ENCODE peak calls at places on chromosomes 2 and 18, in four cellular contexts. M is body of pancreas, U is Karpas-422, B is GM13976. C is an unnamed sample.

GRCh38 chr2:162934191-162934590 is 95.6 kb upstream of the KCNH7 start:
- DNase-seq in M (no peak), U (no peak), B (no peak), C (no peak)

GRCh38 chr18:5584751-5585417 is 41.1 kb upstream of the EPB41L3 start:
- DNase-seq in M (no peak), U (no peak), B (no peak), C (no peak)

GRCh38 chr2:197281421-197281820 is 29.2 kb downstream of the ANKRD44 start:
- DNase-seq in M (no peak), U (peak), B (no peak), C (no peak)

GRCh38 chr2:68857446-68857845 is 13.8 kb downstream of the BMP10 start:
- DNase-seq in M (no peak), U (no peak), B (no peak), C (no peak)

GRCh38 chr18:78213365-78213994 is 766.1 kb upstream of the SALL3 start:
- DNase-seq in M (no peak), U (no peak), B (no peak), C (no peak)

GRCh38 chr18:12750076-12750707 is 47.4 kb downstream of the PSMG2 start:
- DNase-seq in M (no peak), U (no peak), B (peak), C (no peak)

GRCh38 chr2:127615511-127616166 is 30.3 kb upstream of the GPR17 start:
- DNase-seq in M (no peak), U (no peak), B (no peak), C (peak)

GRCh38 chr2:159713691-159714585 is 1.6 kb downstream of the MARCHF7 start:
- DNase-seq in M (no peak), U (peak), B (no peak), C (no peak)

GRCh38 chr2:197857708-197858107 is 53.3 kb downstream of the PLCL1 start:
- DNase-seq in M (no peak), U (no peak), B (no peak), C (no peak)

GRCh38 chr2:27185331-27186026 is 26.4 kb upstream of the ATRAID start:
- DNase-seq in M (no peak), U (peak), B (no peak), C (peak)

GRCh38 chr2:3470856-3471737 is 48.2 kb downstream of the ADI1 start:
- DNase-seq in M (no peak), U (no peak), B (no peak), C (no peak)

GRCh38 chr2:169647496-169647895 is 46.7 kb downstream of the CFAP210 start:
- DNase-seq in M (no peak), U (no peak), B (no peak), C (no peak)

GRCh38 chr2:238464389-238464788 is 37.7 kb downstream of the ASB1 start:
- DNase-seq in M (no peak), U (no peak), B (no peak), C (peak)

GRCh38 chr2:18456026-18456425 is 104.4 kb downstream of the RDH14 start:
- DNase-seq in M (no peak), U (no peak), B (no peak), C (no peak)

GRCh38 chr2:173964565-173965371 is 405 bp downstream of the SP3 start:
- DNase-seq in M (peak), U (peak), B (peak), C (peak)

GRCh38 chr2:71064754-71065621 is 3.5 kb upstream of the NAGK start:
- DNase-seq in M (no peak), U (peak), B (peak), C (no peak)

GRCh38 chr2:240420206-240420899 is 15.1 kb upstream of the GPC1 start:
- DNase-seq in M (peak), U (no peak), B (no peak), C (no peak)

GRCh38 chr2:186641807-186642321 is 52.0 kb upstream of the FAM171B start:
- DNase-seq in M (peak), U (peak), B (peak), C (no peak)

GRCh38 chr2:1402064-1402463 is 11.2 kb upstream of the TPO start:
- DNase-seq in M (no peak), U (no peak), B (no peak), C (no peak)

GRCh38 chr2:232315049-232315922 is 63.3 kb upstream of the ALPP start:
- DNase-seq in M (no peak), U (no peak), B (peak), C (peak)

GRCh38 chr2:159454185-159454584 is 162.2 kb downstream of the BAZ2B start:
- DNase-seq in M (no peak), U (no peak), B (no peak), C (no peak)

GRCh38 chr2:207135340-207135739 is 30.4 kb downstream of the KLF7 start:
- DNase-seq in M (no peak), U (no peak), B (no peak), C (no peak)

GRCh38 chr2:2294183-2294675 is 36.8 kb downstream of the MYT1L start:
- DNase-seq in M (no peak), U (no peak), B (no peak), C (no peak)

GRCh38 chr2:151228847-151229497 is 32.7 kb downstream of the RBM43 start:
- DNase-seq in M (no peak), U (no peak), B (no peak), C (no peak)

GRCh38 chr2:111665551-111666116 is 218.4 kb downstream of the ANAPC1 start:
- DNase-seq in M (no peak), U (no peak), B (no peak), C (no peak)

GRCh38 chr18:9259148-9259547 is 75.4 kb upstream of the TWSG1 start:
- DNase-seq in M (no peak), U (no peak), B (no peak), C (no peak)

GRCh38 chr18:32298289-32298688 is 108.5 kb downstream of the MEP1B start:
- DNase-seq in M (no peak), U (no peak), B (no peak), C (no peak)

GRCh38 chr2:218607436-218608115 is at the start of gene PLCD4:
- DNase-seq in M (no peak), U (peak), B (no peak), C (no peak)